ENCODE peak calls at places on chromosomes 4 and X, in ten cellular contexts. G is stomach, K is suprapubic skin, A is transverse colon, R is SK-N-SH, Q is tibial nerve, Y is A549, V is ovary, S is H1, H is HepG2. T is an unnamed sample.

GRCh38 chr4:99615210-99615834 is 40.7 kb downstream of the MTTP start:
- DNase-seq in Y (no peak), K (no peak), H (no peak), Q (no peak), S (no peak), A (no peak), R (peak), V (no peak), G (no peak), T (peak)

GRCh38 chrX:113545040-113545439 is 704.4 kb upstream of the AMOT start:
- DNase-seq in H (no peak), K (no peak), R (no peak), Y (no peak), S (no peak), G (no peak), A (no peak), V (no peak), Q (no peak), T (no peak)

GRCh38 chrX:10110984-10111363 is 45.8 kb upstream of the CLCN4 start:
- DNase-seq in V (no peak), R (no peak), K (no peak), H (no peak), Q (no peak), S (no peak), A (no peak), G (no peak), Y (no peak), T (no peak)

GRCh38 chrX:49995795-49996455 is 73.5 kb downstream of the CLCN5 start:
- DNase-seq in H (peak), A (no peak), Y (no peak), Q (no peak), R (no peak), G (no peak), V (no peak), S (no peak), K (no peak), T (no peak)

GRCh38 chr4:76723373-76723772 is 174.6 kb downstream of the SOWAHB start:
- DNase-seq in G (no peak), A (no peak), V (no peak), Q (no peak), S (no peak), H (no peak), R (no peak), K (no peak), Y (peak), T (no peak)

GRCh38 chr4:77156912-77157858 is at the start of gene CCNG2:
- DNase-seq in R (peak), H (peak), K (peak), Q (peak), V (peak), S (peak), A (peak), G (peak), Y (peak), T (peak)

GRCh38 chr4:128980816-128981326 is 112.5 kb downstream of the SCLT1 start:
- DNase-seq in Y (no peak), G (no peak), H (no peak), K (no peak), A (no peak), V (no peak), R (no peak), Q (no peak), S (no peak), T (no peak)

GRCh38 chrX:133859336-133859735 is 126.1 kb downstream of the GPC3 start:
- DNase-seq in R (no peak), V (no peak), H (no peak), G (no peak), Y (no peak), S (no peak), K (no peak), A (no peak), Q (no peak), T (no peak)

GRCh38 chr4:117900832-117901231 is 133.5 kb upstream of the NDST3 start:
- DNase-seq in G (no peak), R (no peak), K (no peak), V (no peak), S (no peak), H (no peak), A (no peak), Y (no peak), Q (no peak), T (no peak)

GRCh38 chr4:92600638-92601037 is 296.9 kb downstream of the GRID2 start:
- DNase-seq in Y (no peak), H (peak), G (no peak), A (no peak), R (no peak), K (no peak), V (no peak), S (no peak), Q (no peak), T (no peak)

GRCh38 chr4:16914208-16914607 is 15.8 kb upstream of the LDB2 start:
- DNase-seq in Q (no peak), S (no peak), Y (no peak), G (no peak), H (no peak), V (no peak), R (peak), A (no peak), K (no peak), T (no peak)

GRCh38 chr4:155099231-155099630 is 109.2 kb upstream of the NPY2R start:
- DNase-seq in V (no peak), Q (no peak), K (no peak), G (no peak), S (no peak), R (no peak), H (no peak), Y (no peak), A (no peak), T (no peak)

GRCh38 chrX:140664939-140665338 is 44.6 kb upstream of the LINC00632 start:
- DNase-seq in V (no peak), R (peak), A (no peak), G (no peak), H (peak), K (no peak), Y (peak), Q (no peak), S (no peak), T (no peak)

GRCh38 chrX:132858018-132858417 is 100.4 kb downstream of the HS6ST2 start:
- DNase-seq in S (no peak), Y (no peak), H (no peak), V (no peak), G (no peak), R (no peak), K (no peak), Q (no peak), A (no peak), T (no peak)

GRCh38 chr4:39855909-39856512 is 121.7 kb downstream of the PDS5A start:
- DNase-seq in V (no peak), G (no peak), H (no peak), Y (peak), S (no peak), Q (no peak), R (no peak), A (no peak), K (no peak), T (no peak)

GRCh38 chr4:118811008-118811764 is 24.7 kb downstream of the SEC24D start:
- DNase-seq in K (no peak), A (no peak), S (no peak), H (no peak), Q (no peak), V (no peak), G (no peak), R (no peak), Y (no peak), T (no peak)

GRCh38 chr4:41670530-41670929 is 78.0 kb downstream of the PHOX2B start:
- DNase-seq in G (peak), V (no peak), K (no peak), A (no peak), S (no peak), Y (no peak), H (no peak), Q (no peak), R (no peak), T (no peak)

GRCh38 chr4:20074450-20074849 is 177.3 kb upstream of the SLIT2 start:
- DNase-seq in G (no peak), A (no peak), Y (no peak), H (no peak), Q (no peak), R (no peak), V (no peak), S (no peak), K (no peak), T (no peak)

GRCh38 chr4:158444621-158445020 is 77.1 kb upstream of the RXFP1 start:
- DNase-seq in A (no peak), Q (no peak), G (no peak), V (no peak), R (no peak), S (no peak), Y (no peak), H (no peak), K (no peak), T (no peak)

GRCh38 chrX:149461746-149462145 is 43.4 kb downstream of the IDS start:
- DNase-seq in V (no peak), Y (no peak), H (no peak), A (no peak), K (no peak), S (no peak), R (no peak), G (no peak), Q (no peak), T (no peak)

GRCh38 chrX:9864011-9864410 is 77.8 kb downstream of the SHROOM2 start:
- DNase-seq in S (no peak), A (no peak), Y (no peak), V (no peak), G (no peak), R (no peak), H (no peak), K (no peak), Q (no peak), T (no peak)

GRCh38 chr4:75939890-75940691 is 722 bp downstream of the NAAA start:
- DNase-seq in V (peak), H (peak), G (peak), Q (peak), A (peak), R (peak), Y (peak), S (no peak), K (peak), T (peak)

GRCh38 chr4:1187182-1187581 is 14.8 kb upstream of the SPON2 start:
- DNase-seq in K (no peak), Y (no peak), Q (no peak), A (peak), V (no peak), G (peak), H (no peak), S (no peak), R (no peak), T (no peak)

GRCh38 chr4:162610116-162610515 is 446.3 kb upstream of the FSTL5 start:
- DNase-seq in K (no peak), H (no peak), A (no peak), Q (no peak), V (no peak), Y (no peak), R (no peak), S (peak), G (no peak), T (no peak)

GRCh38 chr4:130359537-130359936 is 1263.6 kb downstream of the C4orf33 start:
- DNase-seq in K (no peak), V (no peak), S (no peak), G (no peak), H (peak), Y (peak), R (peak), Q (no peak), A (no peak), T (no peak)

GRCh38 chrX:53239474-53239873 is 14.5 kb upstream of the KDM5C start:
- DNase-seq in H (peak), K (no peak), S (no peak), V (no peak), G (no peak), Y (peak), Q (no peak), R (no peak), A (no peak), T (no peak)

GRCh38 chr4:31530555-31530954 is 810.4 kb downstream of the PCDH7 start:
- DNase-seq in A (no peak), Y (no peak), H (no peak), R (no peak), S (no peak), K (no peak), G (no peak), Q (no peak), V (no peak), T (no peak)

GRCh38 chr4:41590591-41590990 is 52.6 kb downstream of the LIMCH1 start:
- DNase-seq in K (no peak), Q (no peak), R (peak), Y (no peak), A (no peak), H (no peak), G (no peak), V (no peak), S (no peak), T (no peak)

GRCh38 chr4:145734051-145734450 is 54.1 kb downstream of the C4orf51 start:
- DNase-seq in S (no peak), G (no peak), V (no peak), Y (no peak), H (no peak), K (no peak), R (no peak), A (no peak), Q (no peak), T (no peak)

GRCh38 chrX:101357166-101357795 is 8.7 kb upstream of the TIMM8A start:
- DNase-seq in Y (peak), K (no peak), H (no peak), S (no peak), Q (no peak), V (no peak), R (no peak), A (no peak), G (no peak), T (no peak)

GRCh38 chr4:14532436-14532835 is 469.8 kb upstream of the CPEB2 start:
- DNase-seq in R (no peak), H (no peak), A (no peak), Y (no peak), S (no peak), V (no peak), K (no peak), Q (no peak), G (no peak), T (no peak)

GRCh38 chrX:13750204-13750603 is 15.7 kb downstream of the OFD1 start:
- DNase-seq in H (peak), S (no peak), Y (peak), G (no peak), R (peak), K (no peak), Q (no peak), V (no peak), A (no peak), T (no peak)

GRCh38 chr4:106287353-106287969 is 28.5 kb downstream of the TBCK start:
- DNase-seq in V (no peak), Q (peak), R (no peak), A (no peak), K (no peak), H (peak), S (no peak), Y (peak), G (no peak), T (no peak)

GRCh38 chrX:113935516-113935915 is 648.4 kb upstream of the HTR2C start:
- DNase-seq in Y (peak), A (no peak), S (no peak), H (no peak), Q (no peak), R (no peak), V (no peak), G (no peak), K (no peak), T (no peak)

GRCh38 chr4:141391293-141391692 is 170.6 kb downstream of the ZNF330 start:
- DNase-seq in H (no peak), Y (no peak), K (no peak), Q (no peak), G (no peak), A (no peak), R (no peak), S (no peak), V (no peak), T (no peak)

GRCh38 chrX:10444204-10444603 is 176.2 kb downstream of the MID1 start:
- DNase-seq in K (no peak), H (peak), R (no peak), Y (peak), V (no peak), G (no peak), Q (no peak), A (no peak), S (no peak), T (no peak)

GRCh38 chr4:1641671-1642070 is 42.4 kb downstream of the FAM53A start:
- DNase-seq in R (no peak), H (no peak), A (no peak), Y (no peak), S (no peak), K (no peak), Q (no peak), G (no peak), V (no peak), T (no peak)

GRCh38 chr4:184253072-184253420 is 35.4 kb upstream of the ENPP6 start:
- DNase-seq in V (no peak), G (no peak), A (no peak), H (no peak), K (no peak), R (no peak), S (no peak), Y (no peak), Q (no peak), T (no peak)

GRCh38 chr4:184252136-184253071 is 34.7 kb upstream of the ENPP6 start:
- DNase-seq in Y (no peak), Q (no peak), H (no peak), S (no peak), R (no peak), K (no peak), A (no peak), G (no peak), V (no peak), T (no peak)

GRCh38 chr4:184251680-184252000 is 34.0 kb upstream of the ENPP6 start:
- DNase-seq in A (no peak), S (no peak), Q (no peak), K (no peak), Y (no peak), V (no peak), G (no peak), R (no peak), H (no peak), T (no peak)

GRCh38 chr4:184248216-184248615 is 30.5 kb upstream of the ENPP6 start:
- DNase-seq in V (no peak), Y (no peak), G (no peak), S (no peak), H (no peak), R (no peak), K (no peak), Q (no peak), A (no peak), T (no peak)

GRCh38 chr4:184250795-184251679 is 33.4 kb upstream of the ENPP6 start:
- DNase-seq in Y (peak), S (no peak), V (no peak), G (no peak), K (no peak), R (peak), A (no peak), H (peak), Q (no peak), T (no peak)
- TF ChIP-seq EP300 in Y (no peak), S (no peak), V (no peak), G (no peak), K (no peak), R (no peak), A (no peak), H (no peak), Q (no peak), T (no peak)

DNA sequence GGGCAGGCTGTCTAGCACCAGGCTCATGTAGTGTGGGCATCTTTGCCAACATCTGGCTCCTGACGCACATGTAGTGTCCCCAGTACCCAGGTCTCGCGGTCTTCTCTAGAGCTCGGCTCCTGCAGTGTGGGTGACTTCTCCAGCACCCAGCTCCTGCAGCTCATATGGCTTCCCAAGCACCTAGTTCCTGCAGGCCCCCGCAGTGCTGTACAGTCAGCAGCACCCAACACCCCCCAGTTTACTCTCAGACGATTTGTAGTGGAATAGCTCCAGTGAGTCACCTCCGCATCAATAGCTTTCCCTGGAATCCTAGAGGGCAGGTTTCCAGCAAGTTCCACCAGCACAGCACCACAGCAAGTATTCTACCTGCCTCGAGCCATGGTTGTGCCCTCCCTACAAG is 30.9 kb downstream of the ZNF41 start:
- DNase-seq in Q (no peak), Y (no peak), H (no peak), K (no peak), V (no peak), G (no peak), A (no peak), S (no peak), R (no peak), T (no peak)
- TF ChIP-seq EP300 in Q (no peak), Y (no peak), H (no peak), K (no peak), V (no peak), G (no peak), A (no peak), S (no peak), R (no peak), T (no peak)

DNA sequence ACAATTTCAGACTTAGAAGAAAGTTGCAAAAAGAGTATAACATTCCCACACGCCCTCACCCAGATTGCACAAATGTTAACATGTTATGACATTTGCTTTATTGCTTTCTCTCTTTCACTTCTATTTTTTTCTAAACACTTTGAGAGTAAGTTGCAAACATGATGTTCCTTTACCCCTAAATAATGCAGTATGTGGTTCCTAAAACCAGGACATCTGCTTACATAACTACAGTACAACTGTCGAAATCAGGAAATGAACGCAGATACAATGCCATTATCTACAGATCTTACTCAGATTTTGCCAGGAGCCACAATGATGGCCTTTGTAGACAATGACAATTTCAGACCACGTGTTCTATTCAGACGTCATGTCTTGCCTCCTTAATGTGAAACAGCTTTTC is 22.4 kb downstream of the SH3TC1 start:
- DNase-seq in S (no peak), R (peak), Q (peak), Y (no peak), H (no peak), A (no peak), K (no peak), V (no peak), G (no peak), T (no peak)
- TF ChIP-seq EP300 in S (no peak), R (no peak), Q (peak), Y (no peak), H (no peak), A (peak), K (no peak), V (peak), G (no peak), T (no peak)

DNA sequence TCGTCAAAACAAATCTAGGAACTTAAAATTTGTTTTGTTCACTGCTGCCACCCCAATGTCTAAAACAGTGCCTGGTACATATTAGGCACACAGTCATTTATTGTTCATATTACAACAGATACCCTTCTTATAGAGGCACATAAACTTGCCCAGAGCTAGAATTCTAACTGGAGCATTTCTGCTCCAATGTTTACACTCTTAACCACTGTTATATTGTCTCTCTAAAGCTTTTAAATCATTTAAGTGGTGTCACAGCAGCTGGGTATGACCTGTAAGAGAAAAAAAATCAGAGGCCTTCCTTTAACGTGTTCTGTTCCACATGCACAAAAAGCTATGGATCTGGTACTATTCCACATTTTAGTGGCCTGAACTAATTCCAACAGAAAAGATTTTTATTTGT is 3.0 kb downstream of the UBE2D3 start:
- DNase-seq in Y (no peak), S (no peak), K (no peak), G (no peak), Q (no peak), H (no peak), A (no peak), V (no peak), R (no peak), T (no peak)
- TF ChIP-seq EP300 in Y (no peak), S (no peak), K (no peak), G (no peak), Q (no peak), H (no peak), A (no peak), V (no peak), R (no peak), T (no peak)

GRCh38 chrX:74426071-74426470 is 4.8 kb downstream of the SLC16A2 start:
- DNase-seq in Q (no peak), S (no peak), V (no peak), R (no peak), Y (no peak), A (no peak), K (no peak), H (no peak), G (no peak), T (no peak)

GRCh38 chrX:74434336-74434735 is 13.0 kb downstream of the SLC16A2 start:
- DNase-seq in K (no peak), Y (no peak), G (no peak), Q (no peak), S (no peak), R (no peak), V (no peak), A (no peak), H (no peak), T (no peak)

GRCh38 chrX:74426615-74427014 is 5.3 kb downstream of the SLC16A2 start:
- DNase-seq in K (no peak), Q (no peak), S (no peak), H (no peak), Y (no peak), A (no peak), R (no peak), V (no peak), G (no peak), T (no peak)

GRCh38 chrX:74437530-74437929 is 16.2 kb downstream of the SLC16A2 start:
- DNase-seq in G (no peak), R (no peak), V (no peak), Q (no peak), A (no peak), H (no peak), S (no peak), K (no peak), Y (no peak), T (no peak)

GRCh38 chrX:74431807-74432206 is 10.5 kb downstream of the SLC16A2 start:
- DNase-seq in A (no peak), Y (no peak), R (no peak), S (no peak), H (no peak), Q (no peak), G (no peak), K (no peak), V (no peak), T (no peak)
- TF ChIP-seq EP300 in A (no peak), Y (no peak), R (no peak), S (no peak), H (no peak), Q (no peak), G (no peak), K (no peak), V (no peak), T (no peak)

GRCh38 chrX:154369453-154370299 is 4.8 kb downstream of the FLNA start:
- DNase-seq in R (peak), H (peak), G (no peak), V (peak), K (no peak), A (peak), Y (peak), Q (peak), S (no peak), T (peak)
- TF ChIP-seq EP300 in R (peak), H (no peak), G (peak), V (no peak), K (no peak), A (no peak), Y (peak), Q (peak), S (peak), T (peak)